ENCODE peak calls at places on chromosomes 11 and 22, in nine cellular contexts. H is anterior cingulate cortex; P is fibroblast of mammary gland; D is GM19239; R is Karpas-422; U is activated CD8-positive, alpha-beta T cell treated with anti-CD3 and anti-CD28 coated beads for 36 hours; A is lower leg skin; C is effector CD4-positive, alpha-beta T cell; Q is HFF-Myc. W is an unnamed sample.

GRCh38 chr22:38870791-38871359 is 1.1 kb downstream of the CBX6 start:
- DNase-seq in H (no peak), P (no peak), D (no peak), R (no peak), U (no peak), A (no peak), C (no peak), Q (no peak), W (no peak)

GRCh38 chr11:16001899-16002426 is 354.4 kb downstream of the SOX6 start:
- DNase-seq in H (no peak), P (peak; percentile 99), D (no peak), R (no peak), U (no peak), A (no peak), C (no peak), Q (peak; percentile 98), W (peak; percentile 35)

GRCh38 chr11:27514558-27514957 is 8.0 kb upstream of the LIN7C start:
- DNase-seq in H (no peak), P (peak; percentile 55), D (no peak), R (no peak), U (no peak), A (peak; percentile 32), C (no peak), Q (no peak), W (peak; percentile 68)

GRCh38 chr11:87076874-87077429 is 39.2 kb downstream of the TMEM135 start:
- DNase-seq in H (no peak), P (no peak), D (no peak), R (no peak), U (no peak), A (no peak), C (no peak), Q (no peak), W (no peak)

GRCh38 chr11:88012456-88012855 is 162.8 kb downstream of the RAB38 start:
- DNase-seq in H (no peak), P (no peak), D (no peak), R (no peak), U (no peak), A (no peak), C (no peak), Q (no peak), W (no peak)

GRCh38 chr11:69396948-69397307 is 84.5 kb upstream of the LINC01488 start:
- DNase-seq in H (no peak), P (no peak), D (no peak), R (no peak), U (no peak), A (no peak), C (no peak), Q (no peak), W (no peak)

GRCh38 chr22:46092646-46093410 is 57.5 kb upstream of the PPARA start:
- DNase-seq in H (no peak), P (no peak), D (no peak), R (no peak), U (no peak), A (no peak), C (no peak), Q (no peak), W (no peak)

GRCh38 chr11:14905104-14906033 is 13.3 kb upstream of the CYP2R1 start:
- DNase-seq in H (no peak), P (peak; percentile 23), D (peak; percentile 44), R (peak; percentile 91), U (peak; percentile 86), A (no peak), C (peak; percentile 64), Q (no peak), W (no peak)

GRCh38 chr11:134541355-134541754 is 129.3 kb upstream of the B3GAT1 start:
- DNase-seq in H (no peak), P (no peak), D (no peak), R (no peak), U (no peak), A (no peak), C (no peak), Q (no peak), W (no peak)

GRCh38 chr11:94880216-94880615 is 93.1 kb downstream of the CWC15 start:
- DNase-seq in H (no peak), P (peak; percentile 49), D (no peak), R (no peak), U (no peak), A (no peak), C (no peak), Q (no peak), W (no peak)

GRCh38 chr22:24175160-24175808 is 6.0 kb upstream of the SUSD2 start:
- DNase-seq in H (no peak), P (peak; percentile 71), D (peak; percentile 81), R (peak; percentile 80), U (peak; percentile 73), A (peak; percentile 63), C (peak; percentile 52), Q (no peak), W (no peak)

GRCh38 chr22:48889209-48889830 is 938.4 kb downstream of the BRD1 start:
- DNase-seq in H (no peak), P (no peak), D (no peak), R (no peak), U (no peak), A (no peak), C (no peak), Q (no peak), W (no peak)

GRCh38 chr11:68020575-68020974 is 9.9 kb upstream of the NDUFS8 start:
- DNase-seq in H (no peak), P (no peak), D (no peak), R (peak; percentile 72), U (no peak), A (no peak), C (no peak), Q (no peak), W (no peak)

GRCh38 chr22:32706149-32706548 is 95.4 kb upstream of the TIMP3 start:
- DNase-seq in H (no peak), P (peak; percentile 35), D (no peak), R (no peak), U (no peak), A (no peak), C (no peak), Q (no peak), W (no peak)

GRCh38 chr11:47087801-47088200 is 88.9 kb downstream of the ARFGAP2 start:
- DNase-seq in H (no peak), P (no peak), D (no peak), R (peak; percentile 69), U (no peak), A (no peak), C (no peak), Q (no peak), W (no peak)

GRCh38 chr22:45897736-45898135 is 79.2 kb downstream of the WNT7B start:
- DNase-seq in H (no peak), P (no peak), D (no peak), R (no peak), U (no peak), A (no peak), C (no peak), Q (no peak), W (no peak)

GRCh38 chr11:112470355-112470754 is 209.7 kb upstream of the PLET1 start:
- DNase-seq in H (no peak), P (peak; percentile 31), D (no peak), R (no peak), U (no peak), A (no peak), C (no peak), Q (no peak), W (no peak)

GRCh38 chr22:31630331-31631329 is 31.4 kb downstream of the PISD start:
- DNase-seq in H (peak; percentile 63), P (peak; percentile 70), D (peak; percentile 87), R (peak; percentile 96), U (peak; percentile 95), A (peak; percentile 69), C (peak; percentile 84), Q (no peak), W (no peak)

GRCh38 chr11:69949327-69949726 is 128.8 kb upstream of the ANO1 start:
- DNase-seq in H (no peak), P (peak; percentile 34), D (no peak), R (no peak), U (no peak), A (no peak), C (no peak), Q (no peak), W (peak; percentile 55)

W was measured in HS-27A.